ENCODE peak calls at places on chromosomes 13 and 19, in five cellular contexts. N, F, O, E and M are unnamed samples.
A peak's percentile ranks its signal among the peaks of the same experiment; 100 is the strongest.

GRCh38 chr13:20997301-20998061 is 63.9 kb downstream of the LATS2 start:
- DNase-seq in O (peak; percentile 50), N (peak; percentile 91), E (no peak), F (no peak), M (peak; percentile 70)

GRCh38 chr19:3161453-3161852 is 17.1 kb upstream of the S1PR4 start:
- DNase-seq in N (peak; percentile 26), F (no peak), E (no peak), O (no peak), M (no peak)

GRCh38 chr13:79869326-79869725 is 388.4 kb downstream of the NDFIP2 start:
- DNase-seq in F (no peak), N (peak; percentile 44), O (no peak), E (no peak), M (peak; percentile 85)

GRCh38 chr19:29624489-29625210 is 18.6 kb downstream of the POP4 start:
- DNase-seq in O (no peak), F (no peak), N (no peak), E (no peak), M (no peak)

GRCh38 chr13:61410669-61411297 is 4.9 kb downstream of the PCDH20 start:
- DNase-seq in E (no peak), O (no peak), N (peak; percentile 8), F (no peak), M (peak; percentile 28)

GRCh38 chr13:89324582-89324981 is 1653.4 kb downstream of the SLITRK5 start:
- DNase-seq in F (no peak), N (no peak), E (no peak), O (no peak), M (no peak)

GRCh38 chr19:56692496-56692895 is 20.9 kb upstream of the ZNF835 start:
- DNase-seq in O (no peak), E (no peak), N (no peak), F (no peak), M (no peak)

GRCh38 chr13:33090755-33091454 is 74.7 kb downstream of the KL start:
- DNase-seq in F (no peak), E (no peak), O (no peak), N (peak; percentile 33), M (peak; percentile 81)

GRCh38 chr13:24746618-24747247 is 17.2 kb upstream of the RNF17 start:
- DNase-seq in F (peak; percentile 46), E (peak; percentile 85), O (peak; percentile 72), N (peak; percentile 37), M (peak; percentile 31)

GRCh38 chr19:3782330-3782729 is 3.9 kb downstream of the MATK start:
- DNase-seq in E (no peak), F (no peak), N (no peak), O (no peak), M (no peak)

GRCh38 chr19:41707871-41708371 is 505 bp upstream of the CEACAM5 start:
- DNase-seq in F (no peak), E (no peak), O (no peak), N (no peak), M (no peak)

GRCh38 chr19:6862673-6863078 is 24.7 kb upstream of the ADGRE1 start:
- DNase-seq in N (peak; percentile 62), E (peak; percentile 88), O (peak; percentile 93), F (peak; percentile 63), M (peak; percentile 96)

GRCh38 chr13:49219647-49220034 is 497 bp upstream of the MLNR start:
- DNase-seq in O (peak; percentile 68), F (no peak), E (no peak), N (no peak), M (no peak)

GRCh38 chr13:92265408-92265807 is 867.0 kb downstream of the GPC5 start:
- DNase-seq in E (no peak), O (no peak), F (no peak), N (no peak), M (no peak)

GRCh38 chr13:78238911-78239310 is 320.3 kb upstream of the EDNRB start:
- DNase-seq in F (no peak), O (no peak), E (no peak), N (no peak), M (no peak)

GRCh38 chr13:77898097-77898496 is 20.5 kb downstream of the EDNRB start:
- DNase-seq in E (no peak), F (no peak), N (peak; percentile 59), O (no peak), M (no peak)

GRCh38 chr13:43303040-43303729 is 279.8 kb downstream of the DNAJC15 start:
- DNase-seq in O (peak; percentile 73), N (peak; percentile 69), F (peak; percentile 42), E (peak; percentile 72), M (no peak)

GRCh38 chr19:15615526-15615925 is 508 bp downstream of the CYP4F8 start:
- DNase-seq in N (no peak), E (no peak), O (no peak), F (no peak), M (no peak)

GRCh38 chr13:48156466-48156865 is 61.6 kb upstream of the MED4 start:
- DNase-seq in N (no peak), O (peak; percentile 71), F (no peak), E (peak; percentile 58), M (peak; percentile 34)

GRCh38 chr19:1417145-1417544 is 9.8 kb downstream of the DAZAP1 start:
- DNase-seq in N (no peak), O (no peak), E (no peak), F (no peak), M (no peak)

GRCh38 chr13:52353116-52353718 is 52.8 kb downstream of the THSD1 start:
- DNase-seq in N (no peak), O (no peak), E (no peak), F (no peak), M (no peak)

GRCh38 chr13:20616059-20616797 is 49.3 kb downstream of the IFT88 start:
- DNase-seq in N (peak; percentile 89), E (no peak), F (no peak), O (no peak), M (no peak)

GRCh38 chr13:92384410-92384809 is 842.2 kb upstream of the GPC6 start:
- DNase-seq in O (no peak), F (no peak), N (no peak), E (no peak), M (no peak)

GRCh38 chr19:51339687-51340656 is 2.0 kb downstream of the VSIG10L start:
- DNase-seq in N (peak; percentile 97), F (peak; percentile 96), O (peak; percentile 99), E (peak; percentile 99), M (peak; percentile 96)

GRCh38 chr13:49569993-49570689 is 15.2 kb downstream of the RCBTB1 start:
- DNase-seq in O (no peak), F (no peak), E (no peak), N (no peak), M (no peak)

GRCh38 chr13:37138169-37138568 is 32.7 kb upstream of the CSNK1A1L start:
- DNase-seq in E (no peak), F (no peak), N (no peak), O (peak; percentile 43), M (peak; percentile 68)

GRCh38 chr19:15136234-15136954 is 29.2 kb downstream of the SYDE1 start:
- DNase-seq in F (no peak), E (no peak), O (no peak), N (peak; percentile 93), M (peak; percentile 81)

GRCh38 chr13:24253520-24254150 is 55.7 kb upstream of the C1QTNF9 start:
- DNase-seq in O (no peak), E (no peak), N (no peak), F (no peak), M (no peak)

GRCh38 chr13:107867701-107868661 is 347.4 kb downstream of the LIG4 start:
- DNase-seq in E (peak; percentile 81), N (peak; percentile 76), F (peak; percentile 66), O (peak; percentile 66), M (no peak)

DNA sequence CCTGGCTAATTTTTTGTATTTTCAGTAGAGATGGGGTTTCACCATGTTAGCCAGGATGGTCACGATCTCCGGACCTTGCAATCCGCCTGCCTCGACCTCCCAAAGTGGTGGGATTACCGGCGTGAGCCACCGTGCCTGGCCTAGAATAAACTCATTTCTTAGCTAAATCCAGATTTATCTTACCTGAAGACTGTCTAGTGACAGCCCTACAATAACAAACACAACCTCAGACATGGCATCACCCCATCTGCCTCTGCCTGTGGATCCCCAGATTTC is 5.0 kb downstream of the ZNF44 start:
- DNase-seq in O (no peak), N (no peak), F (no peak), E (no peak), M (no peak)
- H2BK12ac ChIP-seq in O (no peak overlapping the region), N (no peak overlapping the region), F (no peak overlapping the region), E (no peak overlapping the region), M (no peak overlapping the region)

DNA sequence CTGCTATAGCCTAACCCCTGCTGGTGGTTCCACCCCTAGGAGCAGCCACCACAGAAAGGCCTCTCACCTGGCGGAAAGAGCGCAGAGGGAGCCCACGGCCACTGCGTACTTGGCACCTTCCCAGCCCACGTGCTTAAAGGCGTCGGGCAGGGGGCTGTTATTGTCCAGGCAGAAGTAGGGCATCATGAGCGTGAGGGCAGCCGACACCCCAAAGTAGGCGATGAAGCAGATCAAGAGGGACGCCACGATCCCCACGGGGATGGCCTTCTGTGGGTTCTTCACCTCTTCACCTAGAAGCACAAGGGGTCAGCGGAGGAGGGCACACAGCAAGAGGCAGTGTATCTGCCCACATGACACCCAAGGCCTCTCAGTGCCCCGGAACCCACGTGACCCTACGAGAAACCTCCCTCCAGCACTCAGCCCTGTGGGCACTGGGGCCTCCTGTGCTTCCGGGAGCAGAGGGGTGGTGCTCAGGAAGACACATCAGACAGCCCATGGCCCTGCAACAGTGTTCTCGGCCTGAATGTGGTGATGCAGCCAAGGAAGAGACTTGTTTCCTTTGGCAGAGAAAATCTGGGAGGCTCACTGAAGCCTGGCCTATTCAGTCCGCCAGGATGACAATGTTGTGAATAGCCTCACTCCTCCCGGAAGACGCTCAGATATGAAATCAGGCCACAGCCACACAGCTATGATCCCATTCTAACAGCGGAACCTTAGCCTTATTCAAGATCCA is 72.1 kb downstream of the SLC7A1 start:
- DNase-seq in F (no peak), N (no peak), O (no peak), E (no peak), M (no peak)
- H3K4me2 ChIP-seq in F (no peak overlapping the region), N (no peak overlapping the region), O (no peak overlapping the region), E (no peak overlapping the region), M (no peak overlapping the region)

DNA sequence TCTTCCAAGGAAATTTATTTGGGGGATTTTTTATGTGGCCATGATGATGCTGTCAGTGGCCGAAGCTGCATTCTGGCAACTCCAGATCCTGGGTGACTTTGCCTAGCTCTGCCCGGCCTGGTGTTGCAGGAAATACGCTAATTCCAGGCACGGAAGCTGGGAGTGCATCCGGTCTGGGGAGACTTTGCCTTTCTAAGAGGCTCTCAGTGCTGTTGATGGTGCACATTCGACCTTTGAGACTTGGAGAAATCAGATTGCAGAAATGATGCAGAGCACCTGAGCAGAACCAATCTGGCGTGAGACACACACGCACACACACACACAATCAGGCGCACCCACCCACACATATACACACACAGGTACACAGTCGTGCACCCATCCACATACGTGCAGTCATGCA is 5.9 kb upstream of the TMEM255B start:
- DNase-seq in N (no peak), O (no peak), F (no peak), E (no peak), M (no peak)
- H2BK12ac ChIP-seq in N (no peak overlapping the region), O (no peak overlapping the region), F (no peak overlapping the region), E (peak overlapping the region; percentile 60), M (no peak overlapping the region)

GRCh38 chr19:47416667-47417033 is 2.7 kb downstream of the MEIS3 start:
- DNase-seq in F (no peak), N (no peak), E (no peak), O (no peak), M (no peak)

GRCh38 chr19:47418595-47419036 is 711 bp downstream of the MEIS3 start:
- DNase-seq in F (no peak), O (no peak), E (peak; percentile 64), N (no peak), M (no peak)

GRCh38 chr19:47417746-47418594 is 1.4 kb downstream of the MEIS3 start:
- DNase-seq in E (peak; percentile 69), F (no peak), O (no peak), N (no peak), M (no peak)

GRCh38 chr19:47415953-47416666 is 3.2 kb downstream of the MEIS3 start:
- DNase-seq in E (no peak), O (no peak), N (no peak), F (no peak), M (no peak)

GRCh38 chr19:47417107-47417745 is 2.1 kb downstream of the MEIS3 start:
- DNase-seq in F (no peak), E (peak; percentile 69), N (no peak), O (no peak), M (peak; percentile 52)
- H3K4me2 ChIP-seq in F (peak overlapping the region; percentile 98), E (peak overlapping the region; percentile 96), N (no peak overlapping the region), O (peak overlapping the region; percentile 62), M (no peak overlapping the region)